ENCODE peak calls at places on chromosomes 3 and 15, in five cellular contexts. T is prostate gland, X is uterus, G is breast epithelium, I is heart left ventricle. F is an unnamed sample.

GRCh38 chr3:99720985-99721632 is 82.7 kb downstream of the COL8A1 start:
- DNase-seq in T (no peak), X (no peak), G (no peak), I (no peak), F (no peak)

GRCh38 chr15:63772531-63772930 is 61.2 kb downstream of the HERC1 start:
- DNase-seq in T (no peak), X (no peak), G (no peak), I (no peak), F (no peak)

GRCh38 chr15:44447772-44448376 is 20.4 kb downstream of the CTDSPL2 start:
- DNase-seq in T (no peak), X (no peak), G (no peak), I (no peak), F (no peak)

GRCh38 chr3:13717222-13717573 is 162.7 kb downstream of the WNT7A start:
- DNase-seq in T (no peak), X (no peak), G (no peak), I (no peak), F (no peak)

GRCh38 chr15:69798481-69799315 is 299.0 kb downstream of the TLE3 start:
- DNase-seq in T (no peak), X (no peak), G (no peak), I (peak), F (no peak)

GRCh38 chr15:52440414-52440813 is 88.3 kb downstream of the MYO5A start:
- DNase-seq in T (no peak), X (no peak), G (no peak), I (no peak), F (no peak)

GRCh38 chr3:34292605-34293300 is 494.3 kb downstream of the PDCD6IP start:
- DNase-seq in T (no peak), X (no peak), G (no peak), I (no peak), F (no peak)

GRCh38 chr15:62975515-62975914 is 67.0 kb upstream of the TPM1 start:
- DNase-seq in T (no peak), X (no peak), G (no peak), I (no peak), F (no peak)

GRCh38 chr3:113626513-113627371 is 69.7 kb downstream of the USF3 start:
- DNase-seq in T (peak), X (peak), G (no peak), I (peak), F (no peak)

GRCh38 chr3:141143546-141143945 is 88.1 kb upstream of the PXYLP1 start:
- DNase-seq in T (no peak), X (no peak), G (no peak), I (no peak), F (no peak)

GRCh38 chr15:60414016-60414682 is 16.4 kb upstream of the ANXA2 start:
- DNase-seq in T (no peak), X (no peak), G (no peak), I (no peak), F (no peak)

GRCh38 chr3:47583320-47584075 is 4.8 kb upstream of the CSPG5 start:
- DNase-seq in T (no peak), X (no peak), G (no peak), I (no peak), F (no peak)

GRCh38 chr3:137854498-137855285 is 90.6 kb downstream of the SOX14 start:
- DNase-seq in T (no peak), X (no peak), G (no peak), I (no peak), F (no peak)

GRCh38 chr3:160697628-160698382 is 20.8 kb downstream of the ARL14 start:
- DNase-seq in T (no peak), X (no peak), G (no peak), I (no peak), F (no peak)

GRCh38 chr15:67820992-67821783 is 4.1 kb upstream of the SKOR1 start:
- DNase-seq in T (no peak), X (no peak), G (no peak), I (peak), F (no peak)

GRCh38 chr3:170749765-170750477 is 120.1 kb downstream of the RPL22L1 start:
- DNase-seq in T (no peak), X (no peak), G (no peak), I (no peak), F (no peak)

GRCh38 chr3:151087648-151088047 is 2.2 kb downstream of the MED12L start:
- DNase-seq in T (no peak), X (no peak), G (no peak), I (no peak), F (no peak)

GRCh38 chr3:76222115-76222652 is 436.8 kb upstream of the ZNF717 start:
- DNase-seq in T (no peak), X (no peak), G (no peak), I (no peak), F (no peak)

GRCh38 chr3:123953735-123954134 is 7.3 kb downstream of the CCDC14 start:
- DNase-seq in T (no peak), X (no peak), G (no peak), I (no peak), F (no peak)

GRCh38 chr3:42067324-42067723 is 23.8 kb upstream of the TRAK1 start:
- DNase-seq in T (no peak), X (no peak), G (no peak), I (no peak), F (no peak)

DNA sequence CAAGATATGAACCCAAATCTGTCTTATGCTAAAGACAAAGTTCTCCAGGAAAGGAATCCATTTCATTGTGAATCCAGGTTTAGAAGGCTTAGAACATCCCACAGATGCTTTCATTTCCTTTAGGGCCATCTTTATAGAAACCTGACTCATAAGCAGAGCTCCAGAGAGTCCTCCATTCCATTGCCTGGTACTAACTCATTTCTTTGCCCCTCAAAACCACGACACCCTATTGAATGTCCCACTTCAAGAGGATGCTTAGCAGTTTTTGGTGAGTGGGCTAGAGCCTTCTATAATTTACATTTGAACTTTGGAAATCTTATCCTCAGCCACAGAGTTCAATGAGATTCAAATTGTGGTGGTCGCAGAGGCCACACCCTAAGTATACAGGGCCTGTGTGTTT is 325.0 kb downstream of the NTRK3 start:
- DNase-seq in T (no peak), X (no peak), G (no peak), I (no peak), F (no peak)
- H3K27ac ChIP-seq in T (no peak), X (no peak), G (no peak), I (no peak), F (no peak)

DNA sequence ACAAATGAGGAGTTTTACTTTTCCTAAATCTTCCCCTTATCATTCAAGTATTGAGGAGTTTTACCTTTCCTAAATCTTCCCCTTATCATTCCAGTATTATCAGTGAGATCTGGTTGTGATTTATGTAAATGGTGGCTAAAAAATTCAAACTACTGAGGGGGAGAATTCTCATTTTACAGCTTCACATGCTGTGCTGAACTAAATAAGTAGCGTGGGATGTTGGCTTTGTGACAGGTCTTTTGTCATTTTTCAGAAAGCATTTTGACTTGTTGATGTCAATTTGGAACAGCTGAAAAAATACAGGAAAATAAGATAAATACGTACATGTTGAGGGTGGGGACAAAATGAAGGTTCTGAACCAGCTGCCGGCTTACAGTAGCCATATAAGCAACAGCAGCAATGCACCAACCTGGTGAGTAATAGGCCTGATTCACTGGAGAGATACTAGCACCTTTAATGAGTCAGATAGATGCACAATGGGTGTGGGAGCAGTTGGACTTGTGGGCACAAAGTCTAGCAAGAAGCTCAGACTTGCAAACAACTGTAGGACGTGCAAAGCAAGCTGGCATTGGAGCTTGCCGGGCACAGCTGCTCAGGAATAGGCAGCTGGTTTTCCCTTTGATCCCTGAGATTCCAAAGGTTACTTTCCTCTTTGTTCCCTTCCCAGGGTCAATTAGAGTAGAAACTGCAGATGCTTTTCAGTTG is 12.8 kb downstream of the B3GNT5 start:
- DNase-seq in T (peak), X (peak), G (no peak), I (no peak), F (no peak)
- H3K4me3 ChIP-seq in T (no peak), X (no peak), G (peak), I (no peak), F (no peak)

GRCh38 chr15:99613887-99614642 is 48.3 kb downstream of the MEF2A start:
- DNase-seq in T (no peak), X (peak), G (no peak), I (no peak), F (no peak)

GRCh38 chr15:99615460-99615859 is 49.7 kb downstream of the MEF2A start:
- DNase-seq in T (no peak), X (no peak), G (no peak), I (no peak), F (no peak)

GRCh38 chr15:99616129-99616528 is 50.3 kb downstream of the MEF2A start:
- DNase-seq in T (no peak), X (no peak), G (no peak), I (no peak), F (no peak)

GRCh38 chr15:99613481-99613880 is 47.7 kb downstream of the MEF2A start:
- DNase-seq in T (no peak), X (no peak), G (no peak), I (no peak), F (no peak)

DNA sequence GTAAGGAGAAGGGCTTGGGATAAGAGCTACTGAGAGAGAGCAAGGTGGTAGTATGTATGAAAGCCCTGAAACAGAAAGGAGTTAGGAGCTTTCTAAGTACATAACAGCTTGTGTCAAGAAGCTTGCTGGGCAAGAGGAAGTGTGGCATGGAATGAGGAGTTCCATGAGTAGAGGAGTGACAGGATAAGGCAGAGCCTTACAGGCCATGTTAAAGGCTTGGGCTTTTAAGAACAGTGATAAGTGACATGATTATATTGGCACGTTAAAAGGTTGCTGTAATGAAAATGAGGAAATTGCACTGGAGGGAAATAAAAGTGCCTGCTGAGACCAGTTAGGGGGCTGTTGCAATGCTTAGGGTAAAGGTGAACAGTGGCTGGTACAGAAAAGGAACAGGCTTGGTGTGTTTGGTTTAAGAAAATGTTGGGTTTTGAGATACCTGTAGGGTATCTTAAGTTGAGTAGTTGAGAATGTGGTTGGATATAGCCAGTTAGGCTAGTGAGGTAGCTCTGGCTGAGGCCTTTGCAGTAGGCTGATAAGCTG is 49.0 kb downstream of the MEF2A start:
- DNase-seq in T (no peak), X (no peak), G (no peak), I (no peak), F (no peak)
- H3K27ac ChIP-seq in T (no peak), X (no peak), G (peak), I (peak), F (peak)

GRCh38 chr15:59039225-59039624 is 51.8 kb downstream of the RNF111 start:
- DNase-seq in T (no peak), X (no peak), G (no peak), I (no peak), F (no peak)
- H3K4me3 ChIP-seq in T (no peak), X (no peak), G (no peak), I (no peak), F (no peak)

DNA sequence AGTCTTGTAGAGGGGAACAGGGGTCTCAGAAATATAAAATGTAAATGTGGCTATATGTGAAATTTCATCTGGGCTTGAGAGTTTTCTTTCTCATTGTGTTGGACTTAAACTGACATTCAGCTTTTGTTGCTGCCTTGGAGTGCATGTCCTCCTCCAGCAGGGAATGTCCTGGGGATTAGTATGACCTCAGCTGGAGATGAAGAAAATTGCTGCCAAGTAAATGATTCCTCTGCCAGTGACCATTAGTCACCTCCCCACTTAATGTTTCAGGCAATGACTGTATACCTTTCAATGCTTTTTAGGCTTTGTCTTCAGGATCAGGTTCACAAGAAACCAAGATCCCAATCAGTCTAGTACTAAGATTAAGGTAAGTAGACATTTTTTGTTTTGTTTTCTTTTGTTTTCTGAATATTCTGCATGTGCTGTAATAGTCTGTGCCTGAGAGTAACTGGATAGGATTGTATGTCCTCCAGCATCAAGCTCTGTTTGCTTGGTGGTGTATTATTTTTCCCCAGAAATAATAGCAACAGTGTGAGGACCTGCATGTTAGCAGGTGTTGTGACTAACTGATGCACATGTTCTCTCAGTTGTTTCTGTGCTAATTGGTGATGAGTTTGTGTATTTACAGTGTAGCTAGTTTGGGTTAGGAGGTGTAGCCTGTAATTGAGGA is 18.1 kb upstream of the SLC22A13 start:
- DNase-seq in T (no peak), X (no peak), G (no peak), I (peak), F (no peak)
- H3K27ac ChIP-seq in T (no peak), X (no peak), G (no peak), I (no peak), F (no peak)

DNA sequence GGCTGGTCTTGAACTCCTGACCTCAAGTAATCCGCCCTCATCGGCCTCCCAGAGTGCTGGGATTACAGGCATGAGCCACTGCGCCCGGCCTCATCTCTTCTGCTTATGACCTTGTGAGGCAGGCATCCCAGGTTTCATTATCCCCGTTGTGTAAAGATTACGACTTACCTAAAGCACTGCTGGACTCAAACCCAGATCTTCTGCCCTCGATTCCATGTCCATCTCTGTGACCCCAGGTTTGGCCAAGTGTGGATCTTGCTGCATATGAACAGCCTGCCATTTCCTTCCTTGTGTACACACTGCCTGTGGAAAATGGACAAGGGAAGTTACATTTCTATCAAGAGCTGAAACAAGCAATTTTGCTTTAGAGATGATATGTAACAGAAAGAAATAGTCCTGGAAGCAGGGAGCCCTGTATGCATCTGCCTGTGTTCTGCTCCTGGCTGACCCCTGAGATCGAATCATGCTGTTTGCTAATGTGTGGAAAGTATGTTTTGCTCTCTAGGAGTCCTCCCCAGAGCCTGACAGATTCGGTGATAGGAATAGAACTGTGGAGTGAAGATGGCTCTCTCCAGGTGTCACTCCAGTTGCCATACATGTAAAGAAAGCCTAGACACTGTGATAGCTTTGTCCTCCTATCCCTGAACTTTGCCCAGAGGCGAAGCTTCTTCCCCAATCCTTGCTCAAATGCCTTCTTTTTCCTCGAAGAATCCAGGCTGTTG is 11.8 kb upstream of the LIPC start:
- DNase-seq in T (no peak), X (no peak), G (no peak), I (no peak), F (no peak)
- H3K4me3 ChIP-seq in T (no peak), X (no peak), G (no peak), I (no peak), F (no peak)

GRCh38 chr3:144296808-144297207 is 325.2 kb downstream of the DIPK2A start:
- DNase-seq in T (no peak), X (no peak), G (no peak), I (no peak), F (no peak)

GRCh38 chr3:144295619-144296018 is 324.0 kb downstream of the DIPK2A start:
- DNase-seq in T (no peak), X (no peak), G (no peak), I (no peak), F (no peak)

GRCh38 chr3:144289057-144289456 is 317.4 kb downstream of the DIPK2A start:
- DNase-seq in T (no peak), X (no peak), G (no peak), I (no peak), F (no peak)

GRCh38 chr3:144294659-144295538 is 323.3 kb downstream of the DIPK2A start:
- DNase-seq in T (no peak), X (no peak), G (no peak), I (no peak), F (no peak)
- H3K27ac ChIP-seq in T (no peak), X (no peak), G (no peak), I (no peak), F (no peak)

GRCh38 chr15:22889146-22889818 is 50.8 kb downstream of the NIPA2 start:
- DNase-seq in T (no peak), X (no peak), G (no peak), I (no peak), F (no peak)

GRCh38 chr15:22888120-22888859 is 49.8 kb downstream of the NIPA2 start:
- DNase-seq in T (no peak), X (no peak), G (no peak), I (no peak), F (no peak)

GRCh38 chr15:22890296-22890695 is 51.8 kb downstream of the NIPA2 start:
- DNase-seq in T (no peak), X (no peak), G (no peak), I (no peak), F (no peak)

GRCh38 chr15:22885105-22885504 is 46.6 kb downstream of the NIPA2 start:
- DNase-seq in T (no peak), X (no peak), G (no peak), I (no peak), F (no peak)

GRCh38 chr15:22887157-22887951 is 48.9 kb downstream of the NIPA2 start:
- DNase-seq in T (no peak), X (no peak), G (no peak), I (peak), F (no peak)
- H3K4me3 ChIP-seq in T (no peak), X (no peak), G (no peak), I (no peak), F (no peak)

GRCh38 chr3:181210275-181210674 is 220.7 kb upstream of the DNAJC19 start:
- DNase-seq in T (no peak), X (no peak), G (no peak), I (no peak), F (no peak)

GRCh38 chr3:181212271-181212670 is 222.7 kb upstream of the DNAJC19 start:
- DNase-seq in T (no peak), X (no peak), G (no peak), I (no peak), F (no peak)

GRCh38 chr3:181213347-181213746 is 223.8 kb upstream of the DNAJC19 start:
- DNase-seq in T (no peak), X (no peak), G (no peak), I (no peak), F (no peak)
- H3K27ac ChIP-seq in T (no peak), X (no peak), G (no peak), I (no peak), F (no peak)